ENCODE peak calls at places on chromosomes 3 and 15, in ten cellular contexts. S is WTC11, E is GM12878, Y is GM12865, L is ascending aorta, H is AG09309, V is omental fat pad, X is psoas muscle, I is tibial artery, P is mesothelial cell of epicardium. N is an unnamed sample.

GRCh38 chr3:3196148-3196861 is 16.8 kb upstream of the CRBN start:
- DNase-seq in H (no peak), S (peak), E (no peak), L (no peak), I (no peak), V (no peak), Y (peak), X (no peak), P (no peak), N (no peak)

GRCh38 chr3:157156844-157157635 is 2.9 kb downstream of the CCNL1 start:
- DNase-seq in L (no peak), I (no peak), S (no peak), P (no peak), E (no peak), Y (no peak), H (no peak), X (no peak), V (no peak), N (peak)

GRCh38 chr3:150220791-150221190 is 187.3 kb upstream of the TSC22D2 start:
- DNase-seq in S (no peak), P (no peak), L (no peak), E (no peak), H (no peak), V (no peak), I (no peak), Y (no peak), X (no peak), N (no peak)

GRCh38 chr15:55829826-55830225 is 86.9 kb upstream of the PRTG start:
- DNase-seq in L (no peak), V (no peak), X (no peak), P (no peak), E (peak), H (no peak), S (no peak), Y (peak), I (no peak), N (no peak)

GRCh38 chr3:62332017-62332416 is 41.3 kb downstream of the FEZF2 start:
- DNase-seq in E (no peak), H (no peak), I (no peak), S (no peak), X (no peak), P (no peak), L (no peak), Y (peak), V (no peak), N (no peak)

GRCh38 chr3:175150812-175151411 is 291.8 kb downstream of the NAALADL2 start:
- DNase-seq in V (no peak), H (no peak), Y (no peak), L (no peak), X (no peak), E (no peak), P (no peak), S (no peak), I (no peak), N (no peak)

GRCh38 chr3:179809639-179810038 is 156.8 kb downstream of the USP13 start:
- DNase-seq in P (no peak), Y (no peak), X (no peak), E (no peak), H (no peak), S (no peak), L (no peak), V (no peak), I (no peak), N (no peak)

GRCh38 chr3:149515242-149515641 is 40.7 kb downstream of the TM4SF4 start:
- DNase-seq in H (no peak), P (no peak), L (no peak), S (no peak), Y (no peak), E (no peak), X (no peak), V (no peak), I (no peak), N (no peak)

GRCh38 chr15:74831813-74832495 is 5.5 kb downstream of the CPLX3 start:
- DNase-seq in Y (no peak), I (no peak), V (no peak), H (no peak), L (no peak), P (no peak), X (no peak), E (no peak), S (no peak), N (no peak)

DNA sequence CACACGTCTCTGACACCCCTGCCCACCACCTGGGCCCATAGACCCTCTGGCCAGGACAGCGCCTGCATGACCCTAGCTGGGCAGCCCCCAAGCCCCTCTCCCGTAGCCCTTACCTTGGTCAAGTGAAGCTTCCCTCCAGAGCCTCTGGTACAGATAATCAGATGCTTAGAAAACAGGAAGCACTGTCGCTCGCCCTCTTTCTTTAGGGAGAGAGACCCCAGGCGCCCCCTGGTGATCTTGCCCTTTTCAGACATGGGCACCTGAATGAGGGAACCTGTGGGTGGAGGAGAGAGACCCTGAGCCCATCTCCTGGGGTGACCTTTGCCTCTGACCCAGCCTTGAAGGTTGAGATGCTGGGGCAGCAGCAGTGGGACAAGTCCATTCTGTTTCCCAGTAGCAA is 65.4 kb downstream of the RASGRF1 start:
- DNase-seq in Y (peak), X (no peak), S (peak), I (no peak), H (no peak), L (no peak), E (no peak), P (no peak), V (no peak), N (no peak)
- TF ChIP-seq CTCF in Y (no peak), X (no peak), S (no peak), I (no peak), H (no peak), L (no peak), E (peak), P (no peak), V (no peak), N (peak)

GRCh38 chr3:191414732-191415131 is 46.2 kb upstream of the PYDC2 start:
- DNase-seq in E (no peak), I (no peak), V (no peak), H (no peak), L (no peak), S (no peak), Y (no peak), P (no peak), X (no peak), N (no peak)
- TF ChIP-seq CTCF in E (no peak), I (no peak), V (no peak), H (no peak), L (no peak), S (no peak), Y (no peak), P (no peak), X (no peak), N (no peak)

GRCh38 chr3:40524571-40525285 is at the start of gene ZNF621:
- DNase-seq in Y (peak), H (peak), S (peak), E (peak), P (peak), V (peak), L (peak), X (peak), I (peak), N (peak)
- TF ChIP-seq CTCF in Y (peak), H (no peak), S (no peak), E (no peak), P (no peak), V (no peak), L (no peak), X (no peak), I (no peak), N (no peak)

GRCh38 chr15:88467935-88468528 is 524 bp downstream of the MRPS11 start:
- DNase-seq in I (no peak), H (no peak), X (no peak), L (no peak), S (no peak), Y (peak), P (no peak), V (no peak), E (no peak), N (peak)
- TF ChIP-seq CTCF in I (no peak), H (peak), X (no peak), L (no peak), S (no peak), Y (peak), P (no peak), V (no peak), E (peak), N (peak)

GRCh38 chr3:13152826-13153710 is 79.8 kb upstream of the IQSEC1 start:
- DNase-seq in H (no peak), Y (no peak), I (peak), P (no peak), L (no peak), E (no peak), X (no peak), S (no peak), V (no peak), N (no peak)
- TF ChIP-seq CTCF in H (no peak), Y (no peak), I (no peak), P (no peak), L (no peak), E (no peak), X (no peak), S (no peak), V (no peak), N (no peak)

DNA sequence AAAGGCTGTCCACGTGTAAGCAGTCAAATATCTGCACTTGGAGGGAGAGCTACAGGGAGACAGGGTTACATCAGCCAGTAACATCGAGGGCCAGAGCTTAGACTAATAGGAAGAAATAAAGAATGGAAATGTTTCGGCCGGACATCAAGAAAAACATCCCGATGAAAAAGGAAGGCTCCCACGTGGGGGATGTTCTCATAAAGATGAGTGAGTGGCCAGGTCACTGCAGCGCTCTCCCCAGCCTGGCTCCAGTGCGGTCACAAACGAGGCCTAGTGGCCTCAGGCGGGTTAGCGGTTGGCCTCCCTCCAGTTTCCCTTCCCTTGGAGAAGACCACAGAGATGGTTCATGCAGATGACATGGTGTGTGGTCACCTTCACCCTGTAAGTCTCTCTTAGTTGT is 56.1 kb upstream of the WNT5A start:
- DNase-seq in H (no peak), P (no peak), I (no peak), S (no peak), E (no peak), Y (no peak), V (no peak), L (no peak), X (no peak), N (no peak)
- TF ChIP-seq CTCF in H (no peak), P (no peak), I (no peak), S (no peak), E (no peak), Y (no peak), V (no peak), L (no peak), X (no peak), N (no peak)

GRCh38 chr3:138118863-138119766 is 3.7 kb upstream of the DZIP1L start:
- DNase-seq in Y (peak), E (peak), L (no peak), S (peak), X (peak), H (no peak), P (peak), I (peak), V (peak), N (peak)
- TF ChIP-seq CTCF in Y (peak), E (peak), L (peak), S (peak), X (peak), H (peak), P (peak), I (peak), V (no peak), N (peak)

N was measured in fibroblast of the aortic adventitia.